ENCODE peak calls at places on chromosome 2, in four cellular contexts. I is HepG2, H is H1, N is K562. S is an unnamed sample.
A peak's percentile ranks its signal among the peaks of the same experiment; 100 is the strongest.

GRCh38 chr2:196066794-196067382 is 1.7 kb downstream of the DNAH7 start:
- DNase-seq in I (no peak), H (no peak), N (peak; percentile 43), S (no peak)

GRCh38 chr2:241074901-241075540 is 27.1 kb downstream of the MTERF4 start:
- DNase-seq in I (no peak), H (no peak), N (no peak), S (no peak)

GRCh38 chr2:113858764-113859163 is 31.1 kb upstream of the ACTR3 start:
- DNase-seq in I (no peak), H (no peak), N (peak; percentile 13), S (no peak)

GRCh38 chr2:68716948-68717661 is 17.5 kb upstream of the ARHGAP25 start:
- DNase-seq in I (no peak), H (no peak), N (no peak), S (no peak)

GRCh38 chr2:159677654-159678053 is 34.7 kb upstream of the MARCHF7 start:
- DNase-seq in I (peak; percentile 10), H (no peak), N (no peak), S (no peak)

GRCh38 chr2:118812530-118812929 is 34.9 kb downstream of the EN1 start:
- DNase-seq in I (no peak), H (no peak), N (no peak), S (no peak)

GRCh38 chr2:57759131-57759530 is 287.5 kb upstream of the VRK2 start:
- DNase-seq in I (no peak), H (no peak), N (no peak), S (no peak)

GRCh38 chr2:45285311-45285710 is 276.1 kb upstream of the SIX2 start:
- DNase-seq in I (no peak), H (no peak), N (no peak), S (no peak)

GRCh38 chr2:136323212-136323611 is 205.3 kb upstream of the CXCR4 start:
- DNase-seq in I (no peak), H (no peak), N (no peak), S (no peak)

GRCh38 chr2:187982668-187983067 is 309.0 kb upstream of the GULP1 start:
- DNase-seq in I (no peak), H (no peak), N (no peak), S (peak; percentile 40)

GRCh38 chr2:25146896-25147295 is 21.5 kb downstream of the POMC start:
- DNase-seq in I (no peak), H (no peak), N (no peak), S (no peak)

GRCh38 chr2:78979380-78980238 is 45.9 kb upstream of the REG3G start:
- DNase-seq in I (peak; percentile 53), H (peak; percentile 88), N (peak; percentile 57), S (no peak)

GRCh38 chr2:64735504-64735903 is 81.8 kb upstream of the SERTAD2 start:
- DNase-seq in I (no peak), H (no peak), N (no peak), S (no peak)

GRCh38 chr2:191512202-191512601 is 165.7 kb upstream of the NABP1 start:
- DNase-seq in I (no peak), H (no peak), N (no peak), S (no peak)

GRCh38 chr2:159936471-159936870 is 125.9 kb downstream of the PLA2R1 start:
- DNase-seq in I (no peak), H (no peak), N (peak; percentile 40), S (no peak)

GRCh38 chr2:188765522-188765921 is 208.7 kb upstream of the COL3A1 start:
- DNase-seq in I (peak; percentile 15), H (no peak), N (no peak), S (no peak)

GRCh38 chr2:120949027-120949956 is 213.6 kb downstream of the GLI2 start:
- DNase-seq in I (peak; percentile 40), H (no peak), N (peak; percentile 33), S (no peak)

GRCh38 chr2:215537621-215538020 is 101.8 kb upstream of the FN1 start:
- DNase-seq in I (no peak), H (no peak), N (no peak), S (no peak)

GRCh38 chr2:201939366-201939985 is 94.2 kb upstream of the FZD7 start:
- DNase-seq in I (no peak), H (no peak), N (no peak), S (no peak)

GRCh38 chr2:127901339-127902072 is 15.8 kb upstream of the AMMECR1L start:
- DNase-seq in I (no peak), H (no peak), N (no peak), S (no peak)

GRCh38 chr2:172842749-172843349 is 107.2 kb downstream of the RAPGEF4 start:
- DNase-seq in I (no peak), H (no peak), N (no peak), S (no peak)

GRCh38 chr2:3534251-3534814 is 15.0 kb upstream of the ADI1 start:
- DNase-seq in I (no peak), H (no peak), N (no peak), S (no peak)

GRCh38 chr2:85277416-85278158 is 50.2 kb downstream of the TGOLN2 start:
- DNase-seq in I (no peak), H (no peak), N (no peak), S (no peak)

GRCh38 chr2:222248256-222248655 is 50.5 kb downstream of the PAX3 start:
- DNase-seq in I (no peak), H (no peak), N (no peak), S (no peak)

GRCh38 chr2:6782523-6783061 is 83.1 kb downstream of the CMPK2 start:
- DNase-seq in I (no peak), H (no peak), N (no peak), S (no peak)

GRCh38 chr2:219687266-219687665 is 59.8 kb downstream of the SLC4A3 start:
- DNase-seq in I (no peak), H (no peak), N (no peak), S (no peak)

GRCh38 chr2:238022594-238023157 is 38.1 kb upstream of the SCLY start:
- DNase-seq in I (no peak), H (no peak), N (no peak), S (no peak)

GRCh38 chr2:40554665-40555294 is 102.9 kb upstream of the SLC8A1 start:
- DNase-seq in I (peak; percentile 56), H (peak; percentile 88), N (peak; percentile 17), S (peak; percentile 2)

GRCh38 chr2:105301646-105302045 is 27.9 kb downstream of the TGFBRAP1 start:
- DNase-seq in I (no peak), H (no peak), N (no peak), S (no peak)

GRCh38 chr2:111704246-111704645 is 179.7 kb downstream of the ANAPC1 start:
- DNase-seq in I (peak; percentile 28), H (no peak), N (no peak), S (no peak)
- TF ChIP-seq BRCA1 in I (no peak), H (no peak), N (no peak), S (no peak)

DNA sequence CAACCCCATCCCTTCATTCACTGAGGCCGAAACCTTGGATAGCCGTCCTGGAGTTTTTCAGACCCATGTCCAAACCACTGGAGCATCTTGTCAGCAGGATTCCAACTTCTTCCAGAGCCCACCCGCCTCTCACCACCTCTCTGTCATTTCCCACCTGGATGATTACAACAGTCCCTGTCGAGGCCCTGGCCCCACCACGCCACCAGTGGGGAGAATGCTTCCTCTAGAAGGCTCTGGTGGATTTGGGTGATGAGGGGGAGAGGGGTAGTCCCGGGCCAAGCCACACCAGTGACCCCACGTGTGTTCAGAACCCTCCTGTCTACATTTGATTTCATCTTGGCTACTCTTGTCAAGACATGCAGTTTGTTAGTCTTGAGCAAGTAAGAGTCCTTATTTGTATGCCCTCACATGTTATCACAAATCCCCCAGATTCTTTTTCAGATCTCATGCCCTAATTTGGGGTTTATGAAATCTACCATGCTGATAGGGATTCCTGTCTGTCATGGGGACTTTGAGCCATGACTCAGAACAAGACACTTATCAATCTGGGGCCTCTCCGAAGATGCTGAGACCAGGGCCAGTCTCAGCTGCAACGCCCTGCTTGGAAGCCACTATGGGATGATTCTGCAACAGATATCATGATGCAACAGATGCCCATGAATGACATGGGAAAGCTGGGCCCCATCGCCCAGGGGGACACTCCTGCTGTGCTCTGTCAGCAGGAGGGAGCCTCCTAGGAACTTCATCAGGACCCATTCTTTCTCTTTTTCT is 186.1 kb downstream of the ZFP36L2 start:
- DNase-seq in I (no peak), H (no peak), N (peak; percentile 52), S (no peak)
- TF ChIP-seq CTCF in I (no peak), H (no peak), N (no peak), S (no peak)

DNA sequence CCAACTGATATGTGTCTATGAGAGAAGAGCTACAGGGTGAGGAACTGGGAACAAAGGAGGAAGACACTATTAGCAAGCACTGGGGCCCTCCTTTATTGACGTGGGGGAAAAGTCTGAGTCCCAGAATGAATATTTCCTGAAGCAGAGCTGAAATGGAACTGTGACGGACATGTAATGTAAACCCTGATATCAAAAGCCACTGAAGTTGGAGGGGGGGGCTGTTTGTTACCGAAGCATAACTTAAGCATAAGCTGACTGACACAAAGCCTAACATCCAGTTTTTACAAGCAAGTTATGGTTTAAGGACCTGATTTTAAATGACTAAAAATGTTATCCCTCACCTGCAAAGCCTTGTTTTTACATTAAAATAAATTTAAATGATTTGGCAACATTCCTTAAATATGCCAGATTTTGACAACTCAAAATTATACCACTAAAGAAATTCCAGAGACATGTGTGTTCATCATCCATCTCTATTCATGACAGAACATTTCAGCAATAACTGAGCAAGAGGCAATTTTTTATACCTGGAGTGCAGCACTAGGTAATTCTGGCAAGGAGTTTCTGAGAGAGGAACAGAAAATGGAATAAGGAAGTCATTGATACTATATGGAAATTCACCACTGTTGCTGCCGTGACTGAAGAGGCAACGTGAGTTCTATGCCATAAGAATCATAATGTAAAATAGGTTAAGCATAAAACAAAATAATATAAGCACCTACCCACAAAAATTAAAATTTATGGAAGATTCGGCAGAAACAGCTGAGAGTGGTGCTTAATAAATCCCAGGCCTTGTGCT is 186.0 kb downstream of the AFF3 start:
- DNase-seq in I (no peak), H (no peak), N (no peak), S (no peak)
- TF ChIP-seq BRCA1 in I (no peak), H (no peak), N (no peak), S (no peak)

GRCh38 chr2:8554296-8554806 is 127.5 kb upstream of the ID2 start:
- DNase-seq in I (no peak), H (no peak), N (no peak), S (no peak)
- TF ChIP-seq CTCF in I (no peak), H (no peak), N (no peak), S (no peak)

DNA sequence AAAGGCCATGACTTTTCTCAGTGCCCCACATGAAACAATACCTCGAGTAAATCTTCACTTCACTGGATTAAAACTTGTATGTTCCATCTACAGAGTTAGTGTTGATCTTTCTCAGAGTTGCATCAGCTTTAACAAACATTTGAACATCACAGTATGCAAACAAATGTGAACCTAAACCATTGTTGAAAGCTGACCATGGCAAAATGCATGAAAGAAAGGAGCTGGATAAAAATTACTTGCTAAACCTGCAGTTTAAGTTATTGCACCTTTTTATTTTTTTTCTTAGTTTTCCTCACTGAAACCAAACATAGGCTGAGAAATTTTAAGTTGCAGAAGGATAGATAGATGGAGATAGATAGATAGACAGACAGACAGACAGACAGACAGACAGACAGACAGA is 107.2 kb upstream of the UGP2 start:
- DNase-seq in I (peak; percentile 95), H (no peak), N (no peak), S (no peak)
- TF ChIP-seq BRCA1 in I (peak; percentile 22), H (no peak), N (no peak), S (no peak)

S was measured in GM12878.